ENCODE peak calls at places on chromosomes 7 and 10, in seven cellular contexts. W is ACHN; Q is stimulated activated CD4-positive, alpha-beta T cell treated with anti-CD3 and anti-CD28 coated beads, TNF-alpha, amount 100 ng/mL, for 24 hours; P is NCI-H510A treated with DMSO at 0.1 percent for 48 hours; G is NCI-H1694 treated with DMSO at 0.1 percent for 48 hours; B is stimulated activated naive CD8-positive, alpha-beta T cell treated with anti-CD3 and anti-CD28 coated beads, Interleukin-15, Interleukin-2, amounts not matched to agents 100 U/mL and 50 U/mL, for 24 hours; X is GM18507. D is an unnamed sample.

GRCh38 chr10:11683529-11684320 is 58.5 kb upstream of the ECHDC3 start:
- DNase-seq in W (no peak), Q (no peak), P (no peak), G (no peak), B (no peak), X (no peak), D (no peak)

GRCh38 chr7:102463841-102464576 is 654 bp downstream of the ALKBH4 start:
- DNase-seq in W (peak), Q (no peak), P (no peak), G (no peak), B (peak), X (no peak), D (no peak)

GRCh38 chr10:110843031-110843430 is 28.7 kb upstream of the PDCD4 start:
- DNase-seq in W (no peak), Q (no peak), P (no peak), G (peak), B (peak), X (peak), D (no peak)

GRCh38 chr7:134458806-134459698 is at the start of gene AKR1B1:
- DNase-seq in W (peak), Q (peak), P (peak), G (peak), B (peak), X (peak), D (peak)

GRCh38 chr7:95922191-95922590 is 149.8 kb downstream of the DYNC1I1 start:
- DNase-seq in W (no peak), Q (no peak), P (no peak), G (no peak), B (no peak), X (no peak), D (no peak)

GRCh38 chr10:69303632-69304035 is 25.3 kb downstream of the HK1 start:
- DNase-seq in W (no peak), Q (no peak), P (no peak), G (no peak), B (peak), X (no peak), D (no peak)

GRCh38 chr7:114649689-114650088 is 235.1 kb downstream of the FOXP2 start:
- DNase-seq in W (no peak), Q (no peak), P (no peak), G (no peak), B (no peak), X (no peak), D (no peak)

GRCh38 chr10:55410415-55410885 is 609.4 kb upstream of the PCDH15 start:
- DNase-seq in W (no peak), Q (no peak), P (peak), G (no peak), B (no peak), X (no peak), D (peak)

GRCh38 chr7:90879924-90880323 is 283.8 kb downstream of the CDK14 start:
- DNase-seq in W (no peak), Q (no peak), P (no peak), G (no peak), B (no peak), X (no peak), D (no peak)

GRCh38 chr7:50411333-50412028 is 38.7 kb downstream of the FIGNL1 start:
- DNase-seq in W (no peak), Q (no peak), P (no peak), G (no peak), B (no peak), X (no peak), D (no peak)

GRCh38 chr7:560966-561630 is 41.5 kb upstream of the PDGFA start:
- DNase-seq in W (no peak), Q (no peak), P (no peak), G (no peak), B (no peak), X (no peak), D (no peak)

GRCh38 chr10:131142446-131143380 is 168.8 kb downstream of the TCERG1L start:
- DNase-seq in W (no peak), Q (no peak), P (peak), G (no peak), B (no peak), X (no peak), D (no peak)

GRCh38 chr10:5591336-5591824 is 66.6 kb downstream of the CALML3 start:
- DNase-seq in W (no peak), Q (no peak), P (no peak), G (no peak), B (no peak), X (no peak), D (no peak)

GRCh38 chr10:88157981-88158465 is 294.6 kb downstream of the PTEN start:
- DNase-seq in W (peak), Q (no peak), P (no peak), G (no peak), B (no peak), X (no peak), D (no peak)

GRCh38 chr10:113362645-113363091 is 190.2 kb upstream of the HABP2 start:
- DNase-seq in W (no peak), Q (no peak), P (no peak), G (no peak), B (no peak), X (no peak), D (peak)

GRCh38 chr10:121352456-121352855 is 245.8 kb downstream of the FGFR2 start:
- DNase-seq in W (no peak), Q (no peak), P (no peak), G (no peak), B (no peak), X (no peak), D (no peak)

GRCh38 chr7:41816111-41816510 is 113.2 kb upstream of the INHBA start:
- DNase-seq in W (no peak), Q (no peak), P (no peak), G (no peak), B (peak), X (peak), D (no peak)

GRCh38 chr7:123433665-123434064 is 100.7 kb downstream of the IQUB start:
- DNase-seq in W (no peak), Q (no peak), P (no peak), G (no peak), B (no peak), X (no peak), D (no peak)

GRCh38 chr10:116715396-116715795 is 27.0 kb downstream of the HSPA12A start:
- DNase-seq in W (no peak), Q (no peak), P (no peak), G (no peak), B (no peak), X (no peak), D (no peak)

GRCh38 chr10:1203216-1203615 is 147.0 kb downstream of the WDR37 start:
- DNase-seq in W (no peak), Q (no peak), P (no peak), G (no peak), B (no peak), X (no peak), D (no peak)

GRCh38 chr10:79379512-79380124 is 32.3 kb downstream of the PPIF start:
- DNase-seq in W (no peak), Q (no peak), P (no peak), G (no peak), B (no peak), X (no peak), D (peak)

GRCh38 chr10:13449296-13449695 is 79.5 kb downstream of the BEND7 start:
- DNase-seq in W (no peak), Q (no peak), P (no peak), G (no peak), B (no peak), X (no peak), D (no peak)

GRCh38 chr7:36116347-36117200 is 36.5 kb upstream of the EEPD1 start:
- DNase-seq in W (peak), Q (no peak), P (no peak), G (no peak), B (no peak), X (no peak), D (no peak)

GRCh38 chr7:108028111-108028510 is 25.1 kb upstream of the LAMB1 start:
- DNase-seq in W (no peak), Q (no peak), P (no peak), G (no peak), B (no peak), X (no peak), D (no peak)

GRCh38 chr10:122328676-122329075 is 45.8 kb upstream of the PLEKHA1 start:
- DNase-seq in W (no peak), Q (no peak), P (no peak), G (no peak), B (no peak), X (no peak), D (peak)

GRCh38 chr7:155464948-155465739 is 7.2 kb downstream of the EN2 start:
- DNase-seq in W (no peak), Q (no peak), P (no peak), G (no peak), B (no peak), X (no peak), D (no peak)

GRCh38 chr7:18494821-18495408 is 634 bp upstream of the HDAC9 start:
- DNase-seq in W (no peak), Q (no peak), P (no peak), G (no peak), B (peak), X (no peak), D (no peak)

GRCh38 chr10:79322616-79323566 is 24.4 kb upstream of the PPIF start:
- DNase-seq in W (peak), Q (peak), P (no peak), G (no peak), B (peak), X (no peak), D (no peak)

GRCh38 chr10:84423729-84424128 is 95.3 kb downstream of the CCSER2 start:
- DNase-seq in W (no peak), Q (no peak), P (no peak), G (no peak), B (no peak), X (no peak), D (no peak)

GRCh38 chr10:32846974-32847373 is 111.1 kb downstream of the ITGB1 start:
- DNase-seq in W (no peak), Q (no peak), P (no peak), G (no peak), B (no peak), X (no peak), D (no peak)

GRCh38 chr7:108503112-108504026 is 22.6 kb downstream of the PNPLA8 start:
- DNase-seq in W (no peak), Q (no peak), P (no peak), G (no peak), B (no peak), X (no peak), D (no peak)

GRCh38 chr10:12193193-12193592 is 2.5 kb downstream of the NUDT5 start:
- DNase-seq in W (no peak), Q (no peak), P (no peak), G (no peak), B (no peak), X (no peak), D (no peak)

GRCh38 chr10:131891196-131891928 is 9.4 kb upstream of the PPP2R2D start:
- DNase-seq in W (peak), Q (no peak), P (no peak), G (no peak), B (no peak), X (no peak), D (no peak)

GRCh38 chr10:100307716-100308115 is 21.2 kb upstream of the BLOC1S2 start:
- DNase-seq in W (no peak), Q (no peak), P (no peak), G (no peak), B (no peak), X (no peak), D (no peak)

GRCh38 chr7:31371621-31372020 is 31.1 kb upstream of the NEUROD6 start:
- DNase-seq in W (no peak), Q (no peak), P (peak), G (no peak), B (no peak), X (no peak), D (no peak)

GRCh38 chr7:4144801-4145470 is 537.2 kb upstream of the FOXK1 start:
- DNase-seq in W (no peak), Q (no peak), P (no peak), G (no peak), B (no peak), X (no peak), D (no peak)

GRCh38 chr10:123607386-123607785 is 58.8 kb upstream of the GPR26 start:
- DNase-seq in W (no peak), Q (no peak), P (no peak), G (no peak), B (no peak), X (no peak), D (no peak)

GRCh38 chr7:46173526-46174191 is 252.6 kb upstream of the IGFBP3 start:
- DNase-seq in W (no peak), Q (no peak), P (no peak), G (no peak), B (no peak), X (no peak), D (no peak)

GRCh38 chr10:22435650-22436049 is 90.4 kb downstream of the SPAG6 start:
- DNase-seq in W (no peak), Q (no peak), P (no peak), G (no peak), B (peak), X (no peak), D (no peak)

GRCh38 chr10:74213571-74214162 is 62.6 kb downstream of the ADK start:
- DNase-seq in W (peak), Q (no peak), P (no peak), G (peak), B (peak), X (no peak), D (no peak)